ENCODE peak calls at places on chromosomes 13 and 19, in five cellular contexts. Y, P, E, A and G are unnamed samples.

GRCh38 chr13:59542303-59542702 is 621.4 kb downstream of the DIAPH3 start:
- DNase-seq in A (no peak), E (no peak), Y (no peak), P (no peak), G (no peak)

GRCh38 chr13:74575729-74576125 is 441.5 kb upstream of the KLF12 start:
- DNase-seq in P (peak; percentile 34), E (peak; percentile 92), A (peak; percentile 33), Y (no peak), G (peak; percentile 3)

GRCh38 chr13:35781661-35782060 is 305.2 kb upstream of the MAB21L1 start:
- DNase-seq in Y (no peak), P (no peak), A (no peak), E (no peak), G (no peak)

GRCh38 chr19:19477705-19478383 is 37.5 kb downstream of the TSSK6 start:
- DNase-seq in P (peak; percentile 75), E (peak; percentile 21), A (no peak), Y (no peak), G (peak; percentile 43)

GRCh38 chr13:31912641-31913401 is 118.8 kb upstream of the FRY start:
- DNase-seq in A (no peak), P (no peak), E (no peak), Y (no peak), G (no peak)

GRCh38 chr19:37160153-37160552 is 12.3 kb downstream of the ZNF585A start:
- DNase-seq in P (no peak), E (no peak), A (no peak), Y (no peak), G (no peak)

GRCh38 chr19:40623403-40624239 is 22.5 kb downstream of the LTBP4 start:
- DNase-seq in P (peak; percentile 92), A (peak; percentile 18), E (peak; percentile 41), Y (peak; percentile 80), G (peak; percentile 70)

GRCh38 chr19:55091955-55092354 is 16.3 kb downstream of the EPS8L1 start:
- DNase-seq in P (no peak), E (peak; percentile 24), Y (no peak), A (no peak), G (no peak)

GRCh38 chr19:35099897-35100275 is 15.7 kb upstream of the FXYD3 start:
- DNase-seq in A (no peak), E (no peak), Y (no peak), P (no peak), G (no peak)

GRCh38 chr13:110360598-110360997 is 53.5 kb downstream of the COL4A2 start:
- DNase-seq in Y (no peak), P (no peak), E (no peak), A (no peak), G (no peak)

GRCh38 chr13:42997381-42997780 is 5.3 kb upstream of the EPSTI1 start:
- DNase-seq in E (no peak), Y (no peak), A (peak; percentile 40), P (no peak), G (no peak)

GRCh38 chr19:33440682-33441081 is 67.2 kb downstream of the CEBPG start:
- DNase-seq in P (no peak), E (peak; percentile 3), A (no peak), Y (no peak), G (no peak)

GRCh38 chr13:23899555-23899954 is 2.3 kb upstream of the C1QTNF9B start:
- DNase-seq in E (peak; percentile 38), A (peak; percentile 74), P (peak; percentile 48), Y (no peak), G (peak; percentile 12)

GRCh38 chr19:31461814-31462539 is 112.7 kb upstream of the TSHZ3 start:
- DNase-seq in Y (no peak), A (no peak), E (no peak), P (no peak), G (no peak)

GRCh38 chr13:100537951-100538462 is 50.6 kb downstream of the GGACT start:
- DNase-seq in P (no peak), A (no peak), Y (no peak), E (no peak), G (no peak)

GRCh38 chr13:49587311-49587847 is 2.0 kb upstream of the RCBTB1 start:
- DNase-seq in Y (no peak), P (no peak), A (peak; percentile 67), E (no peak), G (no peak)

GRCh38 chr13:42645717-42646116 is 71.8 kb downstream of the TNFSF11 start:
- DNase-seq in A (no peak), E (no peak), Y (no peak), P (no peak), G (no peak)

GRCh38 chr19:47493378-47494210 is 9.6 kb upstream of the KPTN start:
- DNase-seq in Y (no peak), P (no peak), A (no peak), E (peak; percentile 79), G (no peak)

GRCh38 chr13:98111168-98112098 is 31.5 kb upstream of the FARP1 start:
- DNase-seq in E (no peak), Y (no peak), P (no peak), A (no peak), G (no peak)

GRCh38 chr19:917323-918151 is at the start of gene KISS1R:
- DNase-seq in Y (no peak), E (no peak), A (peak; percentile 34), P (no peak), G (no peak)

GRCh38 chr13:40534456-40534855 is 132.0 kb downstream of the FOXO1 start:
- DNase-seq in A (no peak), Y (no peak), P (no peak), E (no peak), G (no peak)

GRCh38 chr13:113928701-113929627 is 44.9 kb downstream of the C13orf46 start:
- DNase-seq in A (peak; percentile 69), Y (no peak), P (no peak), E (peak; percentile 97), G (no peak)

GRCh38 chr13:36553501-36553900 is 120.3 kb upstream of the SERTM1 start:
- DNase-seq in E (no peak), P (no peak), Y (no peak), A (no peak), G (no peak)

GRCh38 chr19:2016041-2016807 is 710 bp upstream of the BTBD2 start:
- DNase-seq in Y (peak; percentile 73), P (peak; percentile 85), E (peak; percentile 89), A (peak; percentile 81), G (peak; percentile 83)
- H3K27ac ChIP-seq in Y (peak overlapping the region; percentile 64), P (no peak overlapping the region), E (peak overlapping the region; percentile 68), A (no peak overlapping the region), G (peak overlapping the region; percentile 2)

GRCh38 chr19:4575267-4575793 is 15.8 kb upstream of the SEMA6B start:
- DNase-seq in P (no peak), Y (no peak), E (peak; percentile 85), A (peak; percentile 89), G (no peak)
- H3K27ac ChIP-seq in P (no peak overlapping the region), Y (peak overlapping the region; percentile 81), E (peak overlapping the region; percentile 86), A (peak overlapping the region; percentile 51), G (peak overlapping the region; percentile 69)

GRCh38 chr19:5386841-5387240 is 46.2 kb upstream of the PTPRS start:
- DNase-seq in E (no peak), P (no peak), Y (no peak), A (no peak), G (no peak)
- H3K27ac ChIP-seq in E (no peak overlapping the region), P (no peak overlapping the region), Y (no peak overlapping the region), A (no peak overlapping the region), G (no peak overlapping the region)

GRCh38 chr13:21435710-21436151 is 23.4 kb downstream of the ZDHHC20 start:
- DNase-seq in P (peak; percentile 64), A (peak; percentile 89), E (peak; percentile 68), Y (peak; percentile 87), G (peak; percentile 65)
- H3K27ac ChIP-seq in P (peak overlapping the region; percentile 54), A (no peak overlapping the region), E (peak overlapping the region; percentile 76), Y (peak overlapping the region; percentile 35), G (no peak overlapping the region)